ENCODE peak calls at places on chromosomes 16 and 17, in nine cellular contexts. L is HFFc6, Q is ovary, I is coronary artery, B is lower leg skin, H is tibial artery, N is AG10803, X is pancreas, M is suprapubic skin. P is an unnamed sample.

GRCh38 chr17:48818361-48818841 is 1.4 kb upstream of the TTLL6 start:
- DNase-seq in L (no peak), Q (no peak), I (no peak), B (no peak), H (no peak), N (no peak), X (no peak), M (no peak), P (no peak)

GRCh38 chr16:14476183-14476582 is 153.9 kb downstream of the PARN start:
- DNase-seq in L (no peak), Q (no peak), I (no peak), B (no peak), H (no peak), N (no peak), X (no peak), M (no peak), P (no peak)

GRCh38 chr17:14464741-14465140 is 163.9 kb downstream of the HS3ST3B1 start:
- DNase-seq in L (peak), Q (no peak), I (no peak), B (no peak), H (no peak), N (peak), X (no peak), M (no peak), P (peak)

GRCh38 chr17:75605790-75606189 is 18.2 kb downstream of the MYO15B start:
- DNase-seq in L (no peak), Q (no peak), I (no peak), B (no peak), H (no peak), N (no peak), X (no peak), M (no peak), P (no peak)

GRCh38 chr17:79827179-79827578 is 12.1 kb downstream of the CBX4 start:
- DNase-seq in L (no peak), Q (no peak), I (no peak), B (no peak), H (no peak), N (no peak), X (no peak), M (no peak), P (no peak)

GRCh38 chr17:57946798-57947358 is 8.3 kb downstream of the CUEDC1 start:
- DNase-seq in L (peak), Q (peak), I (no peak), B (no peak), H (no peak), N (peak), X (peak), M (no peak), P (no peak)

GRCh38 chr17:78168906-78169793 is 769 bp downstream of the SYNGR2 start:
- DNase-seq in L (peak), Q (peak), I (no peak), B (no peak), H (peak), N (peak), X (peak), M (no peak), P (no peak)

GRCh38 chr16:67783353-67783725 is 23.0 kb downstream of the RANBP10 start:
- DNase-seq in L (no peak), Q (no peak), I (no peak), B (no peak), H (no peak), N (no peak), X (no peak), M (no peak), P (no peak)

GRCh38 chr17:11986939-11987329 is 10.3 kb downstream of the ZNF18 start:
- DNase-seq in L (peak), Q (no peak), I (no peak), B (no peak), H (no peak), N (peak), X (no peak), M (no peak), P (no peak)

GRCh38 chr16:71479420-71479819 is 9.7 kb downstream of the ZNF19 start:
- DNase-seq in L (peak), Q (no peak), I (no peak), B (no peak), H (no peak), N (no peak), X (no peak), M (no peak), P (no peak)

GRCh38 chr17:51907041-51907440 is 251.5 kb downstream of the CA10 start:
- DNase-seq in L (no peak), Q (no peak), I (no peak), B (no peak), H (no peak), N (no peak), X (no peak), M (no peak), P (no peak)

GRCh38 chr16:81593481-81593880 is 148.9 kb downstream of the CMIP start:
- DNase-seq in L (no peak), Q (no peak), I (no peak), B (no peak), H (no peak), N (no peak), X (no peak), M (no peak), P (no peak)

GRCh38 chr16:57367111-57367752 is 5.1 kb upstream of the CX3CL1 start:
- DNase-seq in L (peak), Q (no peak), I (no peak), B (no peak), H (no peak), N (peak), X (peak), M (no peak), P (no peak)

GRCh38 chr16:3074860-3075545 is 9.6 kb downstream of the IL32 start:
- DNase-seq in L (no peak), Q (no peak), I (no peak), B (no peak), H (no peak), N (no peak), X (no peak), M (no peak), P (no peak)

GRCh38 chr17:78645421-78646295 is 68.5 kb upstream of the DNAH17 start:
- DNase-seq in L (no peak), Q (no peak), I (peak), B (peak), H (peak), N (no peak), X (peak), M (peak), P (no peak)

GRCh38 chr16:56773531-56773930 is 43.6 kb downstream of the NUP93 start:
- DNase-seq in L (no peak), Q (no peak), I (no peak), B (no peak), H (no peak), N (no peak), X (no peak), M (no peak), P (no peak)

GRCh38 chr16:86294535-86294934 is 215.8 kb upstream of the FOXF1 start:
- DNase-seq in L (no peak), Q (no peak), I (no peak), B (no peak), H (no peak), N (no peak), X (no peak), M (no peak), P (no peak)

GRCh38 chr17:76273435-76273921 is 8.3 kb downstream of the UBALD2 start:
- DNase-seq in L (no peak), Q (no peak), I (no peak), B (peak), H (no peak), N (no peak), X (no peak), M (peak), P (no peak)

GRCh38 chr17:66466933-66467367 is 164.5 kb downstream of the PRKCA start:
- DNase-seq in L (peak), Q (peak), I (no peak), B (peak), H (no peak), N (peak), X (no peak), M (no peak), P (peak)

GRCh38 chr16:29784901-29785500 is 5.5 kb upstream of the KIF22 start:
- DNase-seq in L (no peak), Q (peak), I (peak), B (peak), H (peak), N (peak), X (peak), M (peak), P (no peak)

GRCh38 chr16:85235988-85236831 is 123.9 kb upstream of the CIBAR2 start:
- DNase-seq in L (no peak), Q (peak), I (no peak), B (peak), H (peak), N (no peak), X (no peak), M (no peak), P (no peak)

GRCh38 chr16:11274964-11275363 is 1.3 kb downstream of the PRM2 start:
- DNase-seq in L (no peak), Q (no peak), I (no peak), B (no peak), H (no peak), N (no peak), X (no peak), M (no peak), P (no peak)

GRCh38 chr16:88645455-88645854 is 5.4 kb downstream of the CYBA start:
- DNase-seq in L (no peak), Q (no peak), I (no peak), B (no peak), H (no peak), N (no peak), X (no peak), M (no peak), P (no peak)

GRCh38 chr17:10729334-10730193 is at the start of gene TMEM220:
- DNase-seq in L (peak), Q (peak), I (peak), B (peak), H (peak), N (peak), X (peak), M (peak), P (peak)

GRCh38 chr16:66422366-66422765 is 4.7 kb upstream of the BEAN1 start:
- DNase-seq in L (no peak), Q (no peak), I (peak), B (peak), H (no peak), N (no peak), X (no peak), M (no peak), P (no peak)

GRCh38 chr17:11780621-11781020 is 182.4 kb downstream of the DNAH9 start:
- DNase-seq in L (no peak), Q (no peak), I (no peak), B (no peak), H (no peak), N (no peak), X (no peak), M (no peak), P (no peak)

GRCh38 chr17:82415786-82416185 is 2.4 kb upstream of the HEXD start:
- DNase-seq in L (no peak), Q (no peak), I (no peak), B (no peak), H (no peak), N (no peak), X (no peak), M (no peak), P (no peak)

GRCh38 chr17:82415336-82415735 is 2.8 kb upstream of the HEXD start:
- DNase-seq in L (no peak), Q (no peak), I (no peak), B (no peak), H (no peak), N (no peak), X (no peak), M (no peak), P (no peak)

GRCh38 chr17:82416264-82416663 is 1.9 kb upstream of the HEXD start:
- DNase-seq in L (no peak), Q (no peak), I (no peak), B (no peak), H (no peak), N (no peak), X (no peak), M (no peak), P (no peak)

GRCh38 chr17:82412535-82413520 is 5.3 kb upstream of the HEXD start:
- DNase-seq in L (no peak), Q (no peak), I (no peak), B (no peak), H (no peak), N (no peak), X (peak), M (no peak), P (no peak)

DNA sequence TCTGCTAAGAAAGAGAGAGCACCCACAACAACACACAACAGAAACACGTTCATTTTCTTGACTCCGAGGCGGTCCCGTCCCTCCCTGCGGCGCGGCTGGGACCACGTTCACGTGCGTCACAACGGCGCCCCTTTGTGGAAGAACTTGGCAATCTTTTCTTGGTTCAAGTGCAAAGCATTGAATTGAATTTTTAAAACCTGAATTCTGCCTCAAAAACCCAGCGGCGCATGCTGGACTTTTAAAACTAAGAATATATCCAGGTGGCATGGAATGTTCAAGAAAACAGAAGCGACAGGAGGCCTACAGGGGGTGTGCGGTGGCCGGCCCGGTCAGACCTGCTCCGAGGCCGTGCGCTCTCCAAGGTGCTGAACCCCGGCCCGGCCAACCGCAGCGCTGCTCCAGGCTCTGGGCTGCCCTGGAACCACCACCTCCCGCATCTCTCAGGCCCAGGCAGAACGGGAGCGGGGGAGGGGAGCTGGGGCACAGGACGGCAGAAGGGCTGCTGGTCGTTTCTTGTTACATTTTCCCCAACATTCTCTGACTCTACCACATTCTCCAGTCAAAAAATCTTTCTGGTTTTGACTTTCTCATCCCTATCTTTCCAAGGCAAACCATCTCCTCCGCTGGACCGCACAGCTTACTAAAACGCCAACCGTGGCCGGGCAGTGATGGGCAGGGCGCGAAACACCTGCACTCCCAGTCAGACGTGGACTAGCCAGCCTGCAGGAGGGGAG is 3.4 kb upstream of the HEXD start:
- DNase-seq in L (peak), Q (peak), I (no peak), B (peak), H (peak), N (peak), X (peak), M (no peak), P (peak)
- TF ChIP-seq CTCF in L (peak), Q (peak), I (peak), B (no peak), H (peak), N (peak), X (peak), M (peak), P (peak)

DNA sequence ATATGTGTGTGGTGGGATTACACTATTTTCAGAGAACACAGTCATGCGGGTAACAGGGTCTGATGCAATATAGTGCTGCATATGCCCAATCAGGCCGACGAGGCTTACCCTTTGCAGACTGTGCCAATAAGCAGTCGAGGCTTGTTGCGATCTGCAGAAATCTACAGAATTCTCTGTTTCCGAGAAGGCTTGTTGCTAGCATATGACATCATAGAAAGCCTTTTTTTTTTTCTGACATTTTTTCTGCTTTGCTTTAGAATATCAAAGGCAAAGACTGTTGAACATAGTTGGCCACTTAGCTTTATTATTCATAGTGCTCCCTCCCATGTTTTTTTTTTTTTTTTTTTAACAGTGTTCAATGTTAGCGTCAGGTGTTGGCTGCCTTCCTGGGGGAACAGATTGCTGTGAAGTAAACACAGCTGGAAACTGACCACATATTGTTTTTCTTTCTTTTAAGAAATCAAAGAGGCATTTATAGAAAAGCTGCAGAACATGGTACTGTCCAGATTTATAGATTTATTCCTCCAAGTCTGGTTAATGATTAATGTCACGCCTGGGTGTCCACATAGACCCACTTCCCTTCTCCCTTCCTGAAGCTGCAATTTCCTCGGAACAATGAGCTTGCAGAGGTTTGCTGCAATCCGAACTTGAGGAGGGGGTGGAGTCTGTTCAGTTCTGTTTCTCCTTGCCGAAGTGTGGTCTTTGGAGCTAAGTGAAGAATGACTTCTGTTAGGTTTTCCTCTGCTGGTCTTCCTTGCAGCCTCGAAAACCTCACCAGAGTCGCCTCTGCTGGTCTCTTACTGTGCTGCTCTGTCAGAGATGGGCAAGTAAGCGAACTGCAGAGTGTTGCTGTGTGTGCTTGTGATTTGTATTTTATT is 87.3 kb downstream of the MAP2K6 start:
- DNase-seq in L (peak), Q (peak), I (no peak), B (no peak), H (peak), N (peak), X (peak), M (no peak), P (peak)
- TF ChIP-seq CTCF in L (no peak), Q (no peak), I (no peak), B (no peak), H (no peak), N (peak), X (no peak), M (no peak), P (no peak)

GRCh38 chr16:9014389-9014788 is 50.7 kb upstream of the USP7 start:
- DNase-seq in L (no peak), Q (no peak), I (no peak), B (no peak), H (no peak), N (no peak), X (no peak), M (no peak), P (no peak)

GRCh38 chr16:9012330-9012729 is 48.6 kb upstream of the USP7 start:
- DNase-seq in L (no peak), Q (no peak), I (no peak), B (no peak), H (no peak), N (no peak), X (no peak), M (no peak), P (no peak)

GRCh38 chr16:9013508-9013864 is 49.8 kb upstream of the USP7 start:
- DNase-seq in L (no peak), Q (no peak), I (no peak), B (no peak), H (no peak), N (no peak), X (no peak), M (no peak), P (no peak)

GRCh38 chr16:9015489-9015888 is 51.8 kb upstream of the USP7 start:
- DNase-seq in L (no peak), Q (no peak), I (no peak), B (no peak), H (no peak), N (no peak), X (no peak), M (no peak), P (no peak)

GRCh38 chr16:9012848-9013507 is 49.3 kb upstream of the USP7 start:
- DNase-seq in L (no peak), Q (no peak), I (no peak), B (no peak), H (no peak), N (no peak), X (no peak), M (no peak), P (no peak)
- TF ChIP-seq CTCF in L (peak), Q (no peak), I (no peak), B (no peak), H (no peak), N (no peak), X (no peak), M (no peak), P (peak)

GRCh38 chr17:27946521-27946920 is 53.4 kb upstream of the LYRM9 start:
- DNase-seq in L (no peak), Q (no peak), I (no peak), B (no peak), H (no peak), N (no peak), X (no peak), M (no peak), P (no peak)

GRCh38 chr17:27950995-27951394 is 57.8 kb upstream of the LYRM9 start:
- DNase-seq in L (no peak), Q (no peak), I (no peak), B (no peak), H (no peak), N (no peak), X (no peak), M (no peak), P (no peak)

GRCh38 chr17:27951872-27952271 is 58.7 kb upstream of the LYRM9 start:
- DNase-seq in L (no peak), Q (no peak), I (no peak), B (no peak), H (no peak), N (no peak), X (no peak), M (no peak), P (no peak)

GRCh38 chr17:27947005-27947406 is 53.8 kb upstream of the LYRM9 start:
- DNase-seq in L (no peak), Q (no peak), I (no peak), B (no peak), H (no peak), N (no peak), X (no peak), M (no peak), P (no peak)

GRCh38 chr17:27949304-27949703 is 56.1 kb upstream of the LYRM9 start:
- DNase-seq in L (no peak), Q (no peak), I (no peak), B (no peak), H (no peak), N (no peak), X (no peak), M (no peak), P (no peak)
- TF ChIP-seq CTCF in L (no peak), Q (no peak), I (no peak), B (no peak), H (no peak), N (no peak), X (no peak), M (no peak), P (no peak)

GRCh38 chr17:74132354-74132753 is 71.1 kb upstream of the RPL38 start:
- DNase-seq in L (no peak), Q (no peak), I (no peak), B (peak), H (no peak), N (no peak), X (no peak), M (no peak), P (no peak)

GRCh38 chr17:74135391-74136167 is 67.9 kb upstream of the RPL38 start:
- DNase-seq in L (no peak), Q (no peak), I (no peak), B (peak), H (no peak), N (no peak), X (no peak), M (no peak), P (no peak)

GRCh38 chr17:74137416-74137815 is 66.1 kb upstream of the RPL38 start:
- DNase-seq in L (no peak), Q (no peak), I (no peak), B (peak), H (no peak), N (no peak), X (no peak), M (no peak), P (no peak)

GRCh38 chr17:74133726-74134125 is 69.8 kb upstream of the RPL38 start:
- DNase-seq in L (no peak), Q (no peak), I (no peak), B (peak), H (no peak), N (no peak), X (no peak), M (no peak), P (no peak)

GRCh38 chr17:74134991-74135390 is 68.5 kb upstream of the RPL38 start:
- DNase-seq in L (no peak), Q (no peak), I (no peak), B (no peak), H (no peak), N (no peak), X (no peak), M (no peak), P (no peak)
- TF ChIP-seq CTCF in L (no peak), Q (no peak), I (no peak), B (no peak), H (no peak), N (no peak), X (no peak), M (no peak), P (no peak)